ENCODE peak calls at places on chromosomes 3 and 15, in ten cellular contexts. One of them, this sample, is unnamed.

GRCh38 chr3:129482721-129483120 is 42.7 kb downstream of the IFT122 start:
- DNase-seq in hepatocyte: no peak
- DNase-seq in coronary artery: no peak
- DNase-seq in activated gamma-delta T cell: no peak
- DNase-seq in neural progenitor cell: peak; percentile 38
- DNase-seq in EH: no peak
- DNase-seq in kidney tubule cell: no peak
- DNase-seq in NCI-H774: no peak
- DNase-seq in skeletal muscle cell: no peak
- DNase-seq in right lobe of liver: no peak
- DNase-seq in this sample: no peak

GRCh38 chr15:83559310-83559966 is 94.5 kb upstream of the ADAMTSL3 start:
- DNase-seq in right lobe of liver: no peak
- DNase-seq in NCI-H774: peak; percentile 29
- DNase-seq in kidney tubule cell: peak; percentile 59
- DNase-seq in EH: peak; percentile 64
- DNase-seq in activated gamma-delta T cell: no peak
- DNase-seq in hepatocyte: peak; percentile 72
- DNase-seq in neural progenitor cell: peak; percentile 79
- DNase-seq in skeletal muscle cell: peak; percentile 43
- DNase-seq in coronary artery: no peak
- DNase-seq in this sample: peak; percentile 58

GRCh38 chr15:88456733-88457132 is 10.5 kb downstream of the MRPL46 start:
- DNase-seq in right lobe of liver: no peak
- DNase-seq in EH: no peak
- DNase-seq in neural progenitor cell: no peak
- DNase-seq in activated gamma-delta T cell: no peak
- DNase-seq in kidney tubule cell: no peak
- DNase-seq in skeletal muscle cell: no peak
- DNase-seq in coronary artery: no peak
- DNase-seq in NCI-H774: no peak
- DNase-seq in hepatocyte: no peak
- DNase-seq in this sample: no peak

GRCh38 chr3:173745952-173746682 is 348.6 kb downstream of the NLGN1 start:
- DNase-seq in NCI-H774: no peak
- DNase-seq in EH: peak; percentile 87
- DNase-seq in hepatocyte: peak; percentile 9
- DNase-seq in kidney tubule cell: peak; percentile 74
- DNase-seq in right lobe of liver: no peak
- DNase-seq in coronary artery: no peak
- DNase-seq in skeletal muscle cell: no peak
- DNase-seq in activated gamma-delta T cell: no peak
- DNase-seq in neural progenitor cell: no peak
- DNase-seq in this sample: peak; percentile 82

GRCh38 chr3:12454076-12454807 is 30.0 kb upstream of the TSEN2 start:
- DNase-seq in hepatocyte: no peak
- DNase-seq in activated gamma-delta T cell: no peak
- DNase-seq in EH: peak; percentile 24
- DNase-seq in coronary artery: no peak
- DNase-seq in skeletal muscle cell: no peak
- DNase-seq in neural progenitor cell: peak; percentile 62
- DNase-seq in right lobe of liver: no peak
- DNase-seq in kidney tubule cell: peak; percentile 7
- DNase-seq in NCI-H774: no peak
- DNase-seq in this sample: peak; percentile 18

GRCh38 chr3:30626443-30627181 is 20.2 kb downstream of the TGFBR2 start:
- DNase-seq in coronary artery: no peak
- DNase-seq in hepatocyte: no peak
- DNase-seq in NCI-H774: no peak
- DNase-seq in neural progenitor cell: no peak
- DNase-seq in EH: peak; percentile 77
- DNase-seq in right lobe of liver: no peak
- DNase-seq in skeletal muscle cell: no peak
- DNase-seq in kidney tubule cell: peak; percentile 45
- DNase-seq in activated gamma-delta T cell: no peak
- DNase-seq in this sample: peak; percentile 58

GRCh38 chr3:149969110-149969944 is 1.4 kb downstream of the PFN2 start:
- DNase-seq in EH: peak; percentile 90
- DNase-seq in kidney tubule cell: peak; percentile 87
- DNase-seq in hepatocyte: peak; percentile 83
- DNase-seq in right lobe of liver: no peak
- DNase-seq in neural progenitor cell: peak; percentile 86
- DNase-seq in NCI-H774: peak; percentile 52
- DNase-seq in skeletal muscle cell: peak; percentile 66
- DNase-seq in activated gamma-delta T cell: no peak
- DNase-seq in coronary artery: peak; percentile 80
- DNase-seq in this sample: peak; percentile 77

GRCh38 chr3:127981097-127981496 is 66.1 kb downstream of the KBTBD12 start:
- DNase-seq in right lobe of liver: no peak
- DNase-seq in neural progenitor cell: no peak
- DNase-seq in hepatocyte: no peak
- DNase-seq in skeletal muscle cell: no peak
- DNase-seq in EH: no peak
- DNase-seq in activated gamma-delta T cell: no peak
- DNase-seq in NCI-H774: no peak
- DNase-seq in kidney tubule cell: no peak
- DNase-seq in coronary artery: no peak
- DNase-seq in this sample: no peak

GRCh38 chr15:39472661-39473657 is 107.9 kb upstream of the THBS1 start:
- DNase-seq in NCI-H774: no peak
- DNase-seq in skeletal muscle cell: peak; percentile 98
- DNase-seq in activated gamma-delta T cell: no peak
- DNase-seq in coronary artery: peak; percentile 96
- DNase-seq in hepatocyte: peak; percentile 83
- DNase-seq in neural progenitor cell: no peak
- DNase-seq in right lobe of liver: peak; percentile 62
- DNase-seq in EH: peak; percentile 99
- DNase-seq in kidney tubule cell: no peak
- DNase-seq in this sample: peak; percentile 92

GRCh38 chr15:32987067-32987466 is 207.4 kb downstream of the FMN1 start:
- DNase-seq in NCI-H774: no peak
- DNase-seq in EH: no peak
- DNase-seq in neural progenitor cell: no peak
- DNase-seq in coronary artery: no peak
- DNase-seq in skeletal muscle cell: no peak
- DNase-seq in right lobe of liver: no peak
- DNase-seq in activated gamma-delta T cell: no peak
- DNase-seq in hepatocyte: no peak
- DNase-seq in kidney tubule cell: peak; percentile 90
- DNase-seq in this sample: no peak

GRCh38 chr3:196179380-196180308 is 31.6 kb downstream of the ZDHHC19 start:
- DNase-seq in neural progenitor cell: peak; percentile 65
- DNase-seq in right lobe of liver: peak; percentile 19
- DNase-seq in EH: peak; percentile 58
- DNase-seq in activated gamma-delta T cell: peak; percentile 71
- DNase-seq in NCI-H774: peak; percentile 71
- DNase-seq in coronary artery: no peak
- DNase-seq in skeletal muscle cell: peak; percentile 47
- DNase-seq in kidney tubule cell: peak; percentile 62
- DNase-seq in hepatocyte: no peak
- DNase-seq in this sample: no peak

GRCh38 chr15:26013946-26014345 is 150.8 kb upstream of the ATP10A start:
- DNase-seq in right lobe of liver: no peak
- DNase-seq in NCI-H774: no peak
- DNase-seq in coronary artery: no peak
- DNase-seq in kidney tubule cell: no peak
- DNase-seq in skeletal muscle cell: no peak
- DNase-seq in EH: peak; percentile 79
- DNase-seq in activated gamma-delta T cell: no peak
- DNase-seq in neural progenitor cell: no peak
- DNase-seq in hepatocyte: no peak
- DNase-seq in this sample: no peak

GRCh38 chr15:27589260-27589659 is 509.9 kb downstream of the OCA2 start:
- DNase-seq in activated gamma-delta T cell: no peak
- DNase-seq in EH: no peak
- DNase-seq in coronary artery: no peak
- DNase-seq in neural progenitor cell: no peak
- DNase-seq in NCI-H774: peak; percentile 46
- DNase-seq in kidney tubule cell: no peak
- DNase-seq in skeletal muscle cell: no peak
- DNase-seq in right lobe of liver: no peak
- DNase-seq in hepatocyte: no peak
- DNase-seq in this sample: no peak